ENCODE peak calls at places on chromosomes 4 and X, in five cellular contexts. G, F, D, P and W are unnamed samples.

GRCh38 chr4:155999743-156000142 is 46.1 kb upstream of the CTSO start:
- DNase-seq in G (no peak), F (no peak), P (no peak), D (no peak), W (no peak)

GRCh38 chrX:155864655-155865054 is 16.5 kb upstream of the VAMP7 start:
- DNase-seq in P (no peak), D (peak), G (peak), F (no peak), W (no peak)

GRCh38 chr4:54363037-54363436 is 133.9 kb downstream of the PDGFRA start:
- DNase-seq in P (no peak), D (no peak), G (no peak), F (no peak), W (no peak)

GRCh38 chrX:112760697-112761096 is 79.9 kb downstream of the AMOT start:
- DNase-seq in D (no peak), P (no peak), F (peak), G (no peak), W (peak)

GRCh38 chr4:153318696-153319320 is 25.7 kb upstream of the MND1 start:
- DNase-seq in D (peak), F (no peak), G (peak), P (peak), W (peak)

GRCh38 chr4:14568356-14568755 is 433.9 kb upstream of the CPEB2 start:
- DNase-seq in G (no peak), P (no peak), F (no peak), D (no peak), W (no peak)

GRCh38 chr4:85565761-85566480 is 91.0 kb downstream of the ARHGAP24 start:
- DNase-seq in D (no peak), F (peak), P (no peak), G (no peak), W (no peak)

GRCh38 chrX:143788265-143788664 is 67.7 kb upstream of the SPANXN2 start:
- DNase-seq in D (no peak), F (no peak), P (no peak), G (peak), W (no peak)

GRCh38 chr4:102497986-102498385 is 3.2 kb upstream of the NFKB1 start:
- DNase-seq in G (no peak), F (no peak), P (no peak), D (no peak), W (no peak)

GRCh38 chr4:102501176-102501634 is at the start of gene NFKB1:
- DNase-seq in G (peak), D (peak), P (peak), F (peak), W (peak)

GRCh38 chr4:102501635-102502382 is 650 bp downstream of the NFKB1 start:
- DNase-seq in F (peak), D (peak), G (peak), P (peak), W (peak)

GRCh38 chr4:102503301-102503746 is 2.2 kb downstream of the NFKB1 start:
- DNase-seq in D (peak), P (no peak), G (peak), F (no peak), W (no peak)

GRCh38 chr4:102500371-102501175 is 586 bp upstream of the NFKB1 start:
- DNase-seq in G (peak), F (no peak), P (no peak), D (peak), W (peak)
- TF ChIP-seq BHLHE40 in G (no peak), F (no peak), P (no peak), D (no peak), W (no peak)

DNA sequence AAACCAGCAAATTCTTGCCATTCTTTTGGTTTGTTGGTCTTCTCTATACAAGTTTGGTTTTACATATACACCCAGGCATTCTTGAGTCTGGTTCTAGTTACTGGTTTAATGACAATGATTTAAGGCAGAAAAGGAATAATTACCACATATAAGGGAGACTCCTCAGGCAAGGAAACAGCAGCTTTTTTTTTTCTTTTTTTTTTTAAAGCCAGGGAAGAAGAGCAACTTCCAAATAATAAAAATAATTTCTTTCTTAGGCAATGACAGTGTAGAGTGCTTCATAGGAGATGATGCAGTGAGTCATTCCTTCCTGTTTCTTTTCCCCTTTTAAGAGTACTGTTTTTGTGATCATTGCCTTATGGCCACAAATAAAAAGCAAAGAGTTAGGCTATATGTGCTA is 289.7 kb downstream of the DKK2 start:
- DNase-seq in D (no peak), G (no peak), P (no peak), F (no peak), W (no peak)
- H3K4me2 ChIP-seq in D (no peak), G (no peak), P (no peak), F (no peak), W (no peak)

GRCh38 chrX:29477878-29478277 is 737.5 kb upstream of the MAGEB2 start:
- DNase-seq in P (no peak), G (no peak), D (no peak), F (no peak), W (no peak)

GRCh38 chrX:29478336-29479069 is 736.9 kb upstream of the MAGEB2 start:
- DNase-seq in P (peak), G (peak), D (peak), F (peak), W (peak)
- TF ChIP-seq BHLHE40 in P (no peak), G (no peak), D (no peak), F (no peak), W (no peak)

GRCh38 chr4:3205995-3206394 is 43.0 kb upstream of the MSANTD1 start:
- DNase-seq in D (peak), P (no peak), F (no peak), G (no peak), W (no peak)

GRCh38 chr4:3201718-3202702 is 46.9 kb upstream of the MSANTD1 start:
- DNase-seq in P (no peak), F (peak), D (peak), G (no peak), W (peak)

GRCh38 chr4:3202836-3203820 is 45.8 kb upstream of the MSANTD1 start:
- DNase-seq in D (peak), P (no peak), F (no peak), G (no peak), W (no peak)

GRCh38 chr4:3206439-3207100 is 42.4 kb upstream of the MSANTD1 start:
- DNase-seq in F (no peak), P (no peak), D (no peak), G (no peak), W (no peak)

DNA sequence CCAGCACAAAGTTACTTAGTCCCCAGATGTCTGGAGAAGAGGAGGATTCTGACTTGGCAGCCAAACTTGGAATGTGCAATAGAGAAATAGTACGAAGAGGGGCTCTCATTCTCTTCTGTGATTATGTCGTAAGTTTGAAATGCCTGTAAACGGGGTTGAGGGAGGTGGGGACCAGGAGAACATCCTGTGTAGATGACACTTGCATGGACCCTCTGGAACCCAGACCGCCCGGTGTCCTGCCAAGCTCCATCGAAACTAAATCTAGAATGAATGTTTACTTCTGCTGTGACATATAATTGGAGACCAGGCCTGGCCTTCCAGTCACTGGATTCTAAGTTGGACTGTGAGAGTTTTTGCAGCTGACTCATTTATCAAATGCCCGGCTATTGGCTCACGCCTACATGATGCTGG is 44.9 kb upstream of the MSANTD1 start:
- DNase-seq in P (no peak), F (no peak), D (peak), G (no peak), W (peak)
- H3K4me2 ChIP-seq in P (no peak), F (no peak), D (peak), G (no peak), W (peak)

DNA sequence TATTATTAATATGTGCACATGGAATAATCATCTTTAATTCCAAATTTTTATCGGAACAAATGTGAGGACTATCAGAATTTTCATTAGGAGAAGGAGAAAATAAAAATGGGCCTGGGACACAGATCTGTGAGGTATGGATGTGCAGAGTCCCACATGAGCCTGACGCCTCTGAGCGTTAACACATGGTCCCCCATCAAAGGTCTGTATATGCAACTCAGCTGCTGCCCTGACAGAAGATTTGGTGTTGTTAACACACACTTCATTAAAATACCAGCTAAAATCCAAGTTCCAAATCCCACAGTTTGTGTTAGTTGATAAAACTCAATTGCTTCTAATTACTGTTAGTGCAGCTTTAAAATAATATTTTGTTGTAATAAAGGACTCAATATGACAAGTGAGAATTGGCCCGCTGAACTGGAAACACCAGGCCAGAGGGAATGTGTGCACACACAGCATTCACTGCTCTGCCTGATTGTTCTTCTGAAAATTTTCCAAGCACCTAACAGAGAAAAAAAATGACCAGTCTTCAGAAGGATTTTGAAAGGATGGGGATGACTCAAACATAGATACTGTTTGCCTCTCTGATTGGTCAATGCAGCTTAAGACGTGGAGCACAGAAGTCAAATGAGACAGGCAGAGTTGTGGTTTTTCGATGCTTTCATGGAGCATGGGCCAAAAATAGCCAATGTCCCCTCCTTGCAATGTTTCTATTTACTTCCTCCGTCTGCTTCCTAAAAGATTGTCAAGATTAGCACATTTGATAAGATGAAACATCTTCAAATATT is 266.6 kb downstream of the NKX6-1 start:
- DNase-seq in F (no peak), D (no peak), P (no peak), G (no peak), W (no peak)
- TF ChIP-seq BHLHE40 in F (no peak), D (no peak), P (no peak), G (no peak), W (no peak)

GRCh38 chr4:4819213-4819606 is 40.3 kb upstream of the MSX1 start:
- DNase-seq in G (no peak), F (no peak), P (no peak), D (no peak), W (no peak)
- H3K4me2 ChIP-seq in G (no peak), F (no peak), P (no peak), D (no peak), W (no peak)

DNA sequence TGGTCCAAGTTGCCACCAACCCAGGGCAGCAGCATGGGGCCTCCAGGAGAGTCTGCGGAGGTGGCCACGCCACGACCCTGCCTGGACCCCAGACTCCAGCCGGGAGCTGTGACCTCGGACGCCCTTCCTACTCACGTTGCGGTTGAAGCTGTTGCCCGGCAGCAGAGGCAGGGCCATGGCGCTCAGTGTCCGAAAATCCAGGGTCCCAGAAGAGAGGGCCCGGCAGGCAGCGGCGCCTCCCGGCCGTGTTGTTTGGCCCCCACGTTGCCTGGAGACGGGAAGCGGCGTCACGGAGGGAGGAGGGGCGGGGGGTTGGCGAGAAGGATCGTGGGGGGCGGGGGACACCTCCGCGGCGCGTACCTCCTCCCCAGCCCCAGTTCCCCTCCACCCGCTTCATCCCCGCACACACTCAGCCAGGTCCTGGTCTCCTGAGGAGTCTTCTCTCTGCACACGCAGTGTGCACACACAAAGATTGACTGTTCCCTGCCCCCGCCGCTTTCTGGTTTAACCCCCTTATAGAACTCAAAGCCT is at the start of gene EFHC2:
- DNase-seq in F (no peak), P (peak), G (peak), D (no peak), W (no peak)
- TF ChIP-seq BHLHE40 in F (no peak), P (no peak), G (no peak), D (no peak), W (no peak)

GRCh38 chr4:42628740-42629139 is 28.2 kb downstream of the ATP8A1 start:
- DNase-seq in F (no peak), P (no peak), G (no peak), D (no peak), W (no peak)

GRCh38 chr4:42625366-42625765 is 31.5 kb downstream of the ATP8A1 start:
- DNase-seq in G (no peak), P (no peak), D (no peak), F (no peak), W (no peak)

GRCh38 chr4:42630908-42631307 is 26.0 kb downstream of the ATP8A1 start:
- DNase-seq in D (no peak), F (no peak), G (no peak), P (no peak), W (no peak)

GRCh38 chr4:42627887-42628646 is 28.8 kb downstream of the ATP8A1 start:
- DNase-seq in P (no peak), G (peak), F (peak), D (no peak), W (no peak)

GRCh38 chr4:42626629-42627028 is 30.3 kb downstream of the ATP8A1 start:
- DNase-seq in F (no peak), D (no peak), G (no peak), P (no peak), W (no peak)
- H3K4me2 ChIP-seq in F (peak), D (no peak), G (no peak), P (no peak), W (no peak)

DNA sequence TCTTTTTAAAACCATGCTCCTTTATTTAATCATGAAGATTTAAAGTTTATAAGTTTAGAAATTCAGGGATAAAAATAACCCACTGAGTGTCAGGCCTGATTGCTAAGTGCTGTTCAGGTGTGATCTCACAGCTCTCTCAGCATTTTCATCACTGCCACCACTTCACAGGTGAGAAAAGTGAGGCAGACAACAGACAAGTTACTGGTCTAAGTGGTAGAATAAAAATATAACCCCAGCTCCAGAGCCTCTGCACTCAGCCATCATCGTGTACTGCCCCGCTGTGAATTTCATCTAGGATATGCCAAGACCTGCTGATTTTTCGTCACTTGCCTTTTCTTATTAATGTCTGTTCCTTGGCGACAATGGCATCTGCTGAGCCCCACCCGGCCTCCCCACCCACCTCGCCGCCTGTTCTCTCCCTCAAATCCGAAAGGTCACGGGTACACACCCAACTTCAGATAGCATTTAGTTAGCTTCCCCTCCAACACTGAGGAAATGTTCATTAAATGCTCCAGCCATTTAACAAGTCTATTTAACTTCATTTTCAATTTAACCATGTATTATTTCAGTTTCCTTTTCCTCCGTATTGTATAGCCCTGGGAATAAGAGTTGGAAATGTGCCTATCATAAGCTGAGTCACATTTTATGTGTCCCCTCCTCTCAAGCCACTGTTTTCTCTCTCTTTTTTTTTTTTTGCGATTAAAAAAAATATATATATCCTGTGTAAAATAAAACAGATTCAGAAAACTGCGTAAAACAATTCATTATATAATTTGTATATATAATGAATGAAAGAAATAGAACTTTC is 236.5 kb downstream of the CBR4 start:
- DNase-seq in G (no peak), F (no peak), D (no peak), P (no peak), W (no peak)
- TF ChIP-seq BHLHE40 in G (no peak), F (no peak), D (no peak), P (no peak), W (no peak)